ENCODE peak calls at places on chromosomes 7 and 10, in seven cellular contexts. O is OCI-LY7; K is activated T-cell treated with anti-CD3 and anti-CD28 coated beads, Interleukin-2, amount 50 U/mL, for 1 hour; A is stimulated activated CD8-positive, alpha-beta memory T cell treated with anti-CD3 and anti-CD28 coated beads, Interleukin-15, amount 100 ng/mL, for 24 hours; I is esophagus squamous epithelium; G is stimulated activated naive CD8-positive, alpha-beta T cell treated with anti-CD3 and anti-CD28 coated beads, Interleukin-15, amount 100 ng/mL, for 72 hours; D is endothelial cell. P is an unnamed sample.

GRCh38 chr7:27459021-27459728 is 203.5 kb downstream of the HIBADH start:
- DNase-seq in A (no peak), O (no peak), K (no peak), D (no peak), I (no peak), G (no peak), P (no peak)

GRCh38 chr7:140653319-140654108 is 12.9 kb upstream of the DENND2A start:
- DNase-seq in I (no peak), K (peak), D (peak), G (no peak), O (peak), A (no peak), P (peak)

GRCh38 chr7:132121987-132122386 is 454.3 kb downstream of the PLXNA4 start:
- DNase-seq in D (no peak), A (no peak), K (no peak), I (no peak), G (no peak), O (no peak), P (no peak)

GRCh38 chr7:152050547-152050971 is 25.1 kb downstream of the GALNT11 start:
- DNase-seq in I (no peak), G (no peak), O (no peak), K (no peak), A (no peak), D (no peak), P (peak)

GRCh38 chr7:116172353-116172752 is 38.0 kb upstream of the TES start:
- DNase-seq in I (no peak), A (no peak), G (no peak), D (no peak), K (no peak), O (no peak), P (no peak)

GRCh38 chr7:66050990-66051424 is 24.6 kb upstream of the ASL start:
- DNase-seq in G (no peak), K (no peak), I (no peak), D (no peak), A (no peak), O (no peak), P (peak)

GRCh38 chr7:40623863-40624262 is 489.1 kb downstream of the SUGCT start:
- DNase-seq in G (no peak), I (no peak), K (no peak), O (no peak), D (no peak), A (no peak), P (no peak)

GRCh38 chr10:108789911-108790310 is 1133.4 kb downstream of the XPNPEP1 start:
- DNase-seq in K (no peak), D (no peak), G (no peak), A (no peak), O (no peak), I (no peak), P (no peak)

GRCh38 chr10:31615129-31615528 is 296.1 kb downstream of the ZEB1 start:
- DNase-seq in O (no peak), G (no peak), K (no peak), D (no peak), I (no peak), A (no peak), P (no peak)

GRCh38 chr7:63080831-63081230 is 917.8 kb upstream of the ZNF722 start:
- DNase-seq in K (no peak), O (no peak), D (no peak), G (no peak), A (no peak), I (no peak), P (no peak)

GRCh38 chr10:34666008-34666700 is 148.9 kb downstream of the PARD3 start:
- DNase-seq in O (peak), I (no peak), D (no peak), G (no peak), K (no peak), A (no peak), P (peak)

GRCh38 chr7:46363688-46364087 is 442.6 kb upstream of the IGFBP3 start:
- DNase-seq in O (no peak), A (no peak), I (no peak), D (no peak), K (no peak), G (no peak), P (no peak)

GRCh38 chr10:11473128-11473760 is 138.2 kb downstream of the USP6NL start:
- DNase-seq in I (no peak), D (no peak), A (no peak), O (no peak), K (no peak), G (no peak), P (no peak)

GRCh38 chr7:117399820-117400422 is 27.4 kb downstream of the ASZ1 start:
- DNase-seq in G (no peak), O (no peak), A (no peak), D (no peak), I (no peak), K (no peak), P (no peak)

GRCh38 chr10:77513220-77513619 is 124.4 kb downstream of the KCNMA1 start:
- DNase-seq in I (no peak), O (no peak), K (no peak), D (no peak), A (no peak), G (no peak), P (no peak)

GRCh38 chr7:70093496-70093895 is 495.2 kb downstream of the AUTS2 start:
- DNase-seq in G (no peak), K (no peak), A (no peak), I (no peak), O (no peak), D (no peak), P (no peak)

GRCh38 chr7:88293866-88294265 is 12.8 kb downstream of the STEAP4 start:
- DNase-seq in O (no peak), K (no peak), A (no peak), I (no peak), D (no peak), G (no peak), P (no peak)

GRCh38 chr7:21850531-21851285 is 95.0 kb downstream of the CDCA7L start:
- DNase-seq in G (no peak), A (no peak), D (no peak), K (no peak), I (no peak), O (no peak), P (no peak)

GRCh38 chr7:6442114-6442513 is 5.6 kb downstream of the DAGLB start:
- DNase-seq in G (no peak), D (no peak), K (no peak), I (no peak), O (no peak), A (no peak), P (no peak)

GRCh38 chr7:2521952-2522591 is 2.5 kb downstream of the LFNG start:
- DNase-seq in G (peak), I (no peak), D (peak), O (no peak), A (no peak), K (peak), P (no peak)

GRCh38 chr10:47136866-47137265 is 163.1 kb upstream of the GDF10 start:
- DNase-seq in A (no peak), I (no peak), K (no peak), D (no peak), G (no peak), O (no peak), P (no peak)

GRCh38 chr7:100053201-100053600 is 3.6 kb downstream of the ZSCAN21 start:
- DNase-seq in O (peak), I (no peak), K (no peak), A (no peak), D (peak), G (peak), P (no peak)

GRCh38 chr10:59864141-59864962 is 42.0 kb downstream of the CCDC6 start:
- DNase-seq in O (no peak), K (no peak), G (peak), A (no peak), I (no peak), D (no peak), P (no peak)

GRCh38 chr10:89575037-89575436 is 39.6 kb upstream of the SLC16A12 start:
- DNase-seq in G (no peak), D (no peak), I (no peak), A (no peak), K (no peak), O (no peak), P (no peak)

GRCh38 chr7:70660154-70660818 is 471.7 kb upstream of the GALNT17 start:
- DNase-seq in A (no peak), D (no peak), O (no peak), K (peak), G (no peak), I (no peak), P (no peak)

GRCh38 chr10:22086730-22087364 is 83.3 kb upstream of the DNAJC1 start:
- DNase-seq in O (no peak), K (no peak), A (no peak), D (no peak), I (no peak), G (no peak), P (peak)

P was measured in thyroid gland.